ENCODE peak calls at places on chromosomes 3 and 15, in seven cellular contexts. J is erythroblast, O is endothelial cell, L is ureter, M is glomerular endothelial cell, E is Peyer's patch, V is NCI-H1092 treated with DMSO at 0.1 percent for 48 hours. S is an unnamed sample.

GRCh38 chr15:100115711-100116090 is 226.1 kb downstream of the ADAMTS17 start:
- DNase-seq in O (no peak), J (no peak), M (no peak), V (no peak), L (no peak), E (no peak), S (no peak)

GRCh38 chr3:98651766-98652077 is 58.3 kb upstream of the CPOX start:
- DNase-seq in O (no peak), L (no peak), V (no peak), J (no peak), E (no peak), M (no peak), S (no peak)

GRCh38 chr3:42507751-42508335 is 5.4 kb downstream of the VIPR1 start:
- DNase-seq in V (no peak), L (no peak), O (no peak), J (no peak), E (peak; percentile 56), M (no peak), S (no peak)

GRCh38 chr15:56428821-56429458 is 36.0 kb downstream of the MNS1 start:
- DNase-seq in V (peak; percentile 27), L (no peak), J (peak; percentile 63), M (peak; percentile 5), O (no peak), E (no peak), S (peak; percentile 26)

GRCh38 chr15:85691350-85692240 is 103.1 kb downstream of the KLHL25 start:
- DNase-seq in V (no peak), O (no peak), E (no peak), J (no peak), M (no peak), L (no peak), S (no peak)

GRCh38 chr3:51099794-51100542 is 285.1 kb upstream of the MANF start:
- DNase-seq in O (peak; percentile 65), E (no peak), V (peak; percentile 52), L (peak; percentile 55), J (peak; percentile 57), M (peak; percentile 7), S (peak; percentile 22)

GRCh38 chr15:85646538-85647091 is 148.1 kb downstream of the KLHL25 start:
- DNase-seq in E (no peak), L (no peak), J (no peak), O (no peak), M (no peak), V (no peak), S (peak; percentile 58)

GRCh38 chr3:100893108-100893507 is 100.1 kb downstream of the ABI3BP start:
- DNase-seq in V (no peak), M (no peak), J (no peak), L (no peak), O (no peak), E (no peak), S (no peak)

GRCh38 chr15:44137750-44138149 is 57.3 kb downstream of the FRMD5 start:
- DNase-seq in O (no peak), L (no peak), E (no peak), V (no peak), M (no peak), J (no peak), S (no peak)

GRCh38 chr3:196639517-196640500 is at the start of gene NRROS:
- DNase-seq in O (peak; percentile 58), M (no peak), V (peak; percentile 45), J (peak; percentile 86), E (peak; percentile 64), L (peak; percentile 74), S (peak; percentile 88)

GRCh38 chr3:101890716-101891115 is 41.4 kb downstream of the NFKBIZ start:
- DNase-seq in J (no peak), E (no peak), O (no peak), L (no peak), V (no peak), M (no peak), S (no peak)

GRCh38 chr15:86055688-86056087 is 24.0 kb upstream of the AGBL1 start:
- DNase-seq in E (no peak), J (no peak), V (no peak), L (no peak), O (no peak), M (no peak), S (no peak)

GRCh38 chr3:102536479-102536878 is 101.7 kb downstream of the ZPLD1 start:
- DNase-seq in V (peak; percentile 42), M (no peak), J (peak; percentile 36), L (no peak), E (no peak), O (no peak), S (peak; percentile 31)

GRCh38 chr3:23950303-23950702 is 5.2 kb downstream of the NR1D2 start:
- DNase-seq in M (no peak), L (no peak), O (no peak), J (peak; percentile 17), E (no peak), V (no peak), S (no peak)

GRCh38 chr3:119759962-119760361 is 21.9 kb upstream of the NR1I2 start:
- DNase-seq in V (no peak), J (no peak), O (no peak), E (no peak), M (no peak), L (no peak), S (no peak)

GRCh38 chr3:32940726-32941125 is 10.7 kb upstream of the CCR4 start:
- DNase-seq in M (no peak), V (no peak), L (no peak), J (no peak), E (no peak), O (no peak), S (no peak)

GRCh38 chr3:133964547-133964946 is 65.2 kb downstream of the SLCO2A1 start:
- DNase-seq in O (no peak), J (no peak), L (no peak), M (no peak), V (peak; percentile 41), E (no peak), S (no peak)

GRCh38 chr3:81554348-81554747 is 207.1 kb downstream of the GBE1 start:
- DNase-seq in J (no peak), L (no peak), M (no peak), V (no peak), O (no peak), E (no peak), S (no peak)

GRCh38 chr3:58153371-58153770 is 57.4 kb downstream of the DNASE1L3 start:
- DNase-seq in O (no peak), V (no peak), J (no peak), E (no peak), M (no peak), L (no peak), S (no peak)

S was measured in GM13977.